ENCODE peak calls at places on chromosomes 7 and 10, in seven cellular contexts. I, R, P, W, U, J and V are unnamed samples.

GRCh38 chr10:4838743-4839142 is 12.7 kb downstream of the AKR1E2 start:
- DNase-seq in I (no peak), R (no peak), P (no peak), W (no peak), U (no peak), J (no peak), V (no peak)

GRCh38 chr10:11297136-11297535 is 279.5 kb downstream of the CELF2 start:
- DNase-seq in I (no peak), R (no peak), P (no peak), W (no peak), U (no peak), J (no peak), V (no peak)

GRCh38 chr7:136030330-136030729 is 53.2 kb upstream of the MTPN start:
- DNase-seq in I (no peak), R (peak; percentile 2), P (no peak), W (no peak), U (no peak), J (no peak), V (no peak)

GRCh38 chr10:11301571-11302111 is 284.0 kb downstream of the CELF2 start:
- DNase-seq in I (no peak), R (no peak), P (no peak), W (no peak), U (no peak), J (no peak), V (no peak)

GRCh38 chr10:119025336-119025735 is 4.2 kb upstream of the NANOS1 start:
- DNase-seq in I (no peak), R (peak; percentile 74), P (peak; percentile 89), W (peak; percentile 77), U (peak; percentile 79), J (no peak), V (peak; percentile 71)

GRCh38 chr7:149097088-149097487 is 6.6 kb upstream of the ZNF786 start:
- DNase-seq in I (no peak), R (no peak), P (peak; percentile 13), W (no peak), U (no peak), J (no peak), V (peak; percentile 7)

GRCh38 chr10:96585726-96586418 is 940 bp downstream of the TM9SF3 start:
- DNase-seq in I (no peak), R (peak; percentile 29), P (no peak), W (no peak), U (no peak), J (peak; percentile 15), V (peak; percentile 36)

GRCh38 chr10:7734821-7735220 is 31.7 kb downstream of the ITIH2 start:
- DNase-seq in I (no peak), R (no peak), P (no peak), W (no peak), U (no peak), J (no peak), V (no peak)

GRCh38 chr10:7795605-7796004 is 7.6 kb downstream of the ATP5F1C start:
- DNase-seq in I (no peak), R (no peak), P (no peak), W (no peak), U (no peak), J (no peak), V (peak; percentile 67)

GRCh38 chr10:94983555-94983954 is 45.1 kb downstream of the CYP2C9 start:
- DNase-seq in I (no peak), R (no peak), P (no peak), W (no peak), U (no peak), J (no peak), V (no peak)

GRCh38 chr10:108877130-108877529 is 1046.2 kb downstream of the XPNPEP1 start:
- DNase-seq in I (no peak), R (no peak), P (no peak), W (no peak), U (peak; percentile 14), J (no peak), V (peak; percentile 53)

GRCh38 chr10:95406651-95407280 is 116.0 kb upstream of the PDLIM1 start:
- DNase-seq in I (peak; percentile 79), R (peak; percentile 54), P (peak; percentile 94), W (no peak), U (no peak), J (no peak), V (no peak)

GRCh38 chr10:121303273-121303890 is 294.9 kb downstream of the FGFR2 start:
- DNase-seq in I (no peak), R (no peak), P (no peak), W (no peak), U (no peak), J (no peak), V (no peak)

GRCh38 chr10:132841254-132841975 is 55.5 kb upstream of the NKX6-2 start:
- DNase-seq in I (no peak), R (no peak), P (peak; percentile 48), W (no peak), U (no peak), J (no peak), V (no peak)

GRCh38 chr7:29345590-29345989 is 151.0 kb downstream of the CHN2 start:
- DNase-seq in I (peak; percentile 45), R (peak; percentile 59), P (no peak), W (peak; percentile 6), U (no peak), J (no peak), V (peak; percentile 2)

GRCh38 chr7:5452470-5452899 is 28.9 kb upstream of the TNRC18 start:
- DNase-seq in I (no peak), R (no peak), P (no peak), W (peak; percentile 53), U (peak; percentile 84), J (no peak), V (no peak)

GRCh38 chr10:59781511-59781910 is 28.3 kb upstream of the MRLN start:
- DNase-seq in I (no peak), R (no peak), P (no peak), W (no peak), U (no peak), J (no peak), V (no peak)

GRCh38 chr7:45203947-45204445 is 46.4 kb downstream of the RAMP3 start:
- DNase-seq in I (no peak), R (peak; percentile 30), P (no peak), W (peak; percentile 57), U (peak; percentile 60), J (no peak), V (peak; percentile 73)

GRCh38 chr7:138226001-138226476 is 149.8 kb downstream of the AKR1D1 start:
- DNase-seq in I (peak; percentile 58), R (no peak), P (no peak), W (no peak), U (no peak), J (no peak), V (peak; percentile 66)

GRCh38 chr10:26860026-26860541 is 674 bp downstream of the ABI1 start:
- DNase-seq in I (no peak), R (peak; percentile 91), P (peak; percentile 82), W (peak; percentile 71), U (peak; percentile 62), J (peak; percentile 51), V (peak; percentile 79)

GRCh38 chr10:28533315-28533564 is 322 bp downstream of the WAC start:
- DNase-seq in I (no peak), R (no peak), P (no peak), W (no peak), U (no peak), J (no peak), V (no peak)

GRCh38 chr7:151426486-151426905 is 13.4 kb downstream of the CRYGN start:
- DNase-seq in I (peak; percentile 89), R (peak; percentile 45), P (peak; percentile 94), W (peak; percentile 83), U (peak; percentile 55), J (no peak), V (peak; percentile 99)

GRCh38 chr7:131108212-131108980 is 219.3 kb upstream of the MKLN1 start:
- DNase-seq in I (no peak), R (no peak), P (no peak), W (peak; percentile 47), U (no peak), J (no peak), V (peak; percentile 50)

GRCh38 chr7:4766666-4767530 is 8.5 kb upstream of the AP5Z1 start:
- DNase-seq in I (no peak), R (no peak), P (no peak), W (no peak), U (no peak), J (no peak), V (peak; percentile 82)

GRCh38 chr7:72706521-72706920 is 121.5 kb downstream of the TYW1B start:
- DNase-seq in I (no peak), R (no peak), P (no peak), W (no peak), U (no peak), J (no peak), V (no peak)

GRCh38 chr7:33400214-33400538 is 270.8 kb downstream of the BBS9 start:
- DNase-seq in I (no peak), R (no peak), P (no peak), W (no peak), U (no peak), J (no peak), V (no peak)

GRCh38 chr7:158355456-158356065 is 232.1 kb downstream of the PTPRN2 start:
- DNase-seq in I (peak; percentile 16), R (peak; percentile 29), P (peak; percentile 33), W (no peak), U (no peak), J (no peak), V (no peak)

GRCh38 chr7:137878333-137878961 is 31.7 kb upstream of the DGKI start:
- DNase-seq in I (no peak), R (no peak), P (peak; percentile 86), W (no peak), U (peak; percentile 26), J (no peak), V (no peak)

GRCh38 chr10:102593074-102593803 is 51.0 kb upstream of the TRIM8 start:
- DNase-seq in I (no peak), R (no peak), P (no peak), W (no peak), U (peak; percentile 55), J (no peak), V (peak; percentile 74)

GRCh38 chr7:140674356-140674800 is 1.6 kb downstream of the ADCK2 start:
- DNase-seq in I (no peak), R (no peak), P (peak; percentile 52), W (no peak), U (no peak), J (no peak), V (no peak)

GRCh38 chr10:68105820-68106219 is 3.5 kb upstream of the MYPN start:
- DNase-seq in I (no peak), R (peak; percentile 70), P (no peak), W (peak; percentile 61), U (peak; percentile 64), J (no peak), V (peak; percentile 48)

GRCh38 chr7:15411019-15411418 is 150.8 kb downstream of the AGMO start:
- DNase-seq in I (no peak), R (no peak), P (no peak), W (no peak), U (no peak), J (no peak), V (no peak)

GRCh38 chr10:7153750-7154149 is 257.1 kb downstream of the SFMBT2 start:
- DNase-seq in I (no peak), R (peak; percentile 44), P (no peak), W (peak; percentile 7), U (no peak), J (no peak), V (peak; percentile 8)

GRCh38 chr10:19977097-19977521 is 160.9 kb downstream of the PLXDC2 start:
- DNase-seq in I (no peak), R (no peak), P (no peak), W (peak; percentile 56), U (no peak), J (no peak), V (peak; percentile 59)

GRCh38 chr7:137245890-137246289 is 97.6 kb downstream of the PTN start:
- DNase-seq in I (no peak), R (peak; percentile 30), P (no peak), W (no peak), U (no peak), J (no peak), V (no peak)

GRCh38 chr10:490891-491571 is 198.4 kb downstream of the DIP2C start:
- DNase-seq in I (no peak), R (peak; percentile 19), P (peak; percentile 82), W (peak; percentile 83), U (peak; percentile 90), J (no peak), V (peak; percentile 75)

GRCh38 chr10:53140516-53140915 is 367.9 kb upstream of the MBL2 start:
- DNase-seq in I (no peak), R (peak; percentile 90), P (no peak), W (no peak), U (no peak), J (no peak), V (no peak)

GRCh38 chr7:46080595-46081159 is 159.6 kb upstream of the IGFBP3 start:
- DNase-seq in I (no peak), R (peak; percentile 44), P (no peak), W (peak; percentile 45), U (peak; percentile 26), J (no peak), V (no peak)